ENCODE peak calls at places on chromosomes 6 and 20, in five cellular contexts. R, V, K, N and D are unnamed samples.

GRCh38 chr6:131966443-131966842 is 15.3 kb upstream of the CCN2 start:
- DNase-seq in N (peak; percentile 59), V (no peak), R (no peak), K (no peak), D (no peak)

GRCh38 chr6:64683682-64684081 is 1023.3 kb downstream of the EYS start:
- DNase-seq in V (no peak), R (no peak), K (no peak), N (no peak), D (no peak)

GRCh38 chr6:148817689-148818088 is 70.9 kb downstream of the UST start:
- DNase-seq in R (no peak), V (no peak), N (no peak), K (no peak), D (no peak)

GRCh38 chr6:2857185-2857579 is 15.5 kb upstream of the SERPINB1 start:
- DNase-seq in N (no peak), R (no peak), V (no peak), K (no peak), D (no peak)

GRCh38 chr6:44452725-44453124 is 65.2 kb downstream of the CDC5L start:
- DNase-seq in V (no peak), R (peak; percentile 61), N (peak; percentile 80), K (no peak), D (no peak)

GRCh38 chr6:11999245-11999644 is 12.9 kb upstream of the HIVEP1 start:
- DNase-seq in R (no peak), K (no peak), N (no peak), V (no peak), D (no peak)

GRCh38 chr6:166104872-166105271 is 62.8 kb downstream of the TBXT start:
- DNase-seq in R (no peak), K (no peak), N (no peak), V (no peak), D (no peak)

GRCh38 chr20:58069796-58070663 is 158.4 kb downstream of the ANKRD60 start:
- DNase-seq in V (no peak), K (no peak), R (no peak), N (no peak), D (no peak)

GRCh38 chr20:63979549-63980316 is at the start of gene SAMD10:
- DNase-seq in K (peak; percentile 76), N (peak; percentile 42), V (no peak), R (no peak), D (peak; percentile 52)

GRCh38 chr6:6105472-6106036 is 98.8 kb upstream of the NRN1 start:
- DNase-seq in N (peak; percentile 28), K (no peak), R (peak; percentile 4), V (no peak), D (no peak)

GRCh38 chr6:104325341-104326172 is 534.2 kb downstream of the HACE1 start:
- DNase-seq in V (no peak), N (peak; percentile 35), R (peak; percentile 14), K (no peak), D (no peak)

GRCh38 chr6:44035621-44036020 is 91.6 kb downstream of the MRPL14 start:
- DNase-seq in R (no peak), V (no peak), K (no peak), N (peak; percentile 56), D (no peak)

GRCh38 chr20:64217539-64217938 is 38.0 kb upstream of the PCMTD2 start:
- DNase-seq in V (no peak), N (no peak), R (no peak), K (no peak), D (no peak)

GRCh38 chr6:9197726-9198125 is 762.4 kb upstream of the SLC35B3 start:
- DNase-seq in N (peak; percentile 46), R (no peak), K (no peak), V (no peak), D (no peak)

GRCh38 chr6:12371641-12372146 is 81.5 kb downstream of the EDN1 start:
- DNase-seq in N (peak; percentile 80), V (no peak), R (peak; percentile 78), K (no peak), D (no peak)

GRCh38 chr20:57037689-57038088 is 228.8 kb downstream of the BMP7 start:
- DNase-seq in R (no peak), N (no peak), K (no peak), V (no peak), D (no peak)

GRCh38 chr20:49287555-49288249 is 9.8 kb upstream of the ZNFX1 start:
- DNase-seq in N (no peak), R (no peak), V (no peak), K (no peak), D (no peak)

GRCh38 chr6:147738089-147738488 is 229.6 kb downstream of the SAMD5 start:
- DNase-seq in N (peak; percentile 8), K (no peak), V (no peak), R (no peak), D (no peak)

GRCh38 chr6:146337376-146337775 is 206.3 kb upstream of the RAB32 start:
- DNase-seq in K (no peak), V (no peak), R (no peak), N (no peak), D (no peak)

GRCh38 chr20:57135875-57136274 is 130.6 kb downstream of the BMP7 start:
- DNase-seq in K (no peak), R (no peak), N (no peak), V (no peak), D (no peak)

GRCh38 chr20:35544436-35544835 is 2.6 kb downstream of the ERGIC3 start:
- DNase-seq in V (no peak), R (no peak), N (no peak), K (no peak), D (no peak)

GRCh38 chr20:45798935-45799642 is 7.3 kb downstream of the DNTTIP1 start:
- DNase-seq in K (peak; percentile 63), R (peak; percentile 57), V (no peak), N (peak; percentile 67), D (peak; percentile 70)

GRCh38 chr20:47815866-47816265 is 30.6 kb upstream of the SULF2 start:
- DNase-seq in N (no peak), K (no peak), R (no peak), V (no peak), D (no peak)

GRCh38 chr20:2151805-2152727 is 50.4 kb downstream of the STK35 start:
- DNase-seq in V (no peak), R (peak; percentile 31), N (peak; percentile 84), K (no peak), D (no peak)

GRCh38 chr6:42326248-42326647 is 108.6 kb upstream of the MRPS10 start:
- DNase-seq in K (no peak), N (peak; percentile 94), V (no peak), R (no peak), D (peak; percentile 52)

GRCh38 chr6:69735029-69735428 is 61.8 kb downstream of the LMBRD1 start:
- DNase-seq in R (no peak), V (no peak), K (no peak), N (no peak), D (no peak)

GRCh38 chr20:13364278-13365170 is 143.4 kb downstream of the ISM1 start:
- DNase-seq in K (no peak), V (no peak), R (no peak), N (no peak), D (no peak)

GRCh38 chr6:28725890-28726348 is 197.9 kb downstream of the TRIM27 start:
- DNase-seq in K (no peak), N (peak; percentile 58), V (no peak), R (peak; percentile 86), D (no peak)

GRCh38 chr6:144215402-144215931 is 65.2 kb downstream of the STX11 start:
- DNase-seq in V (no peak), R (no peak), K (no peak), N (peak; percentile 27), D (no peak)

GRCh38 chr6:127182501-127182900 is 64.0 kb downstream of the RSPO3 start:
- DNase-seq in R (no peak), K (no peak), V (no peak), N (no peak), D (no peak)

GRCh38 chr6:111784423-111784822 is 88.8 kb downstream of the FYN start:
- DNase-seq in R (no peak), V (no peak), N (no peak), K (no peak), D (peak; percentile 78)

GRCh38 chr6:105001906-105002305 is 45.0 kb downstream of the LIN28B start:
- DNase-seq in K (no peak), R (no peak), V (no peak), N (no peak), D (no peak)